ENCODE peak calls at places on chromosomes 16 and 17, in four cellular contexts. R, D, X and G are unnamed samples.

GRCh38 chr17:75647921-75648320 is 14.7 kb downstream of the SMIM5 start:
- DNase-seq in R (no peak), D (no peak), X (no peak), G (no peak)

GRCh38 chr17:81980752-81981239 is 3.4 kb downstream of the ASPSCR1 start:
- DNase-seq in R (peak), D (no peak), X (no peak), G (no peak)

GRCh38 chr16:10750793-10751192 is 7.2 kb downstream of the NUBP1 start:
- DNase-seq in R (no peak), D (no peak), X (no peak), G (no peak)

GRCh38 chr16:4689864-4690704 is 3.3 kb upstream of the NUDT16L1 start:
- DNase-seq in R (no peak), D (no peak), X (no peak), G (no peak)

GRCh38 chr17:77266213-77266612 is 125.4 kb downstream of the SEC14L1 start:
- DNase-seq in R (no peak), D (no peak), X (no peak), G (no peak)

GRCh38 chr17:53462393-53462811 is 360.3 kb upstream of the KIF2B start:
- DNase-seq in R (no peak), D (no peak), X (no peak), G (no peak)

GRCh38 chr17:32489320-32490100 is 2.7 kb downstream of the CDK5R1 start:
- DNase-seq in R (no peak), D (no peak), X (no peak), G (no peak)

GRCh38 chr17:79622776-79623175 is 11.9 kb upstream of the RBFOX3 start:
- DNase-seq in R (no peak), D (no peak), X (no peak), G (peak)

GRCh38 chr16:19180741-19181140 is 12.7 kb downstream of the SYT17 start:
- DNase-seq in R (no peak), D (no peak), X (no peak), G (no peak)

GRCh38 chr16:58501242-58502131 is 1.5 kb downstream of the NDRG4 start:
- DNase-seq in R (peak), D (no peak), X (peak), G (peak)

GRCh38 chr17:56499799-56500388 is 93.6 kb upstream of the NOG start:
- DNase-seq in R (peak), D (no peak), X (peak), G (no peak)

GRCh38 chr16:84985079-84986065 is 26.0 kb downstream of the ZDHHC7 start:
- DNase-seq in R (no peak), D (no peak), X (no peak), G (no peak)

GRCh38 chr17:79242393-79242792 is 167.8 kb downstream of the ENGASE start:
- DNase-seq in R (no peak), D (no peak), X (no peak), G (no peak)

GRCh38 chr17:66467766-66468165 is 165.4 kb downstream of the PRKCA start:
- DNase-seq in R (no peak), D (no peak), X (no peak), G (no peak)

DNA sequence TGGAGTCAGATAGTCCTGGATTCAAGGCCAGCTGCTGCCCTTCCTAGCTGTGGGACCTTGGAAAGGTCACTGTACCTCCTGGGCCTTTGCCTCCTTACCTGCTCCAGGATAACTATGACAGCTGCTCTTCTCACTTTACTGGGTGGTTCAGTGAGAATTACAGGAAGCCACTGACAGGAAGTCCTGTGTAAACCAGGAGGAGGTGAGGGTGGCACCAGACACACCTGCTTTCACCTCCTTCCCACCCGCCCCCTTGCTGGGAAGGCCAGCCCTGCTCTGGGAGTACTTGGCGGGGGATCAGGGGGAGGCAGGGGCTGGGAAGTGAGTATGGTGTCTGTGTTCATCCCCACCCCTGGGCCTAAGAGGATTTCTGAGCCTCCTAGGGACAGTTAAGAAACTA is 42.6 kb downstream of the CPNE2 start:
- DNase-seq in R (no peak), D (no peak), X (no peak), G (no peak)
- TF ChIP-seq ETV6 in R (no peak), D (no peak), X (no peak), G (no peak)

DNA sequence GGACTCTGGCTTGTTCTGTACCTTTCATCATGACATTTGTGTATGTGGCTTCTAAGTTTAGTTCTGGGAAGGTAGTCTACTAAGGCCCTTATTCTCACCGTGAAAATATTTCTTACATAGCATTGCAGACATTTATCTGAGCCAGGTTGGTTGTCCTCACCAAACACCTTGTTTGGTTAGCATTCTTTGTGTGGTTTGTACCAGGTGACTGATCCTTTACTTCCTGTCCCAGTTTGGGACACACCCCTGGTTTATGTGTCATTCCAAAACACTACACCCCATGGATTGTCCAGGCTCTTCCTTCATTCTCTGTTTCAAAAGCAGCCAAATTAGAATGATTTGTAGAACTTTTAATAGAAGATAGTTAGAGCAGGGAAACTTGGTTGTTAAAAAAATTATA is 23.2 kb upstream of the DUSP14 start:
- DNase-seq in R (no peak), D (no peak), X (no peak), G (no peak)
- TF ChIP-seq ETV6 in R (no peak), D (no peak), X (no peak), G (no peak)

DNA sequence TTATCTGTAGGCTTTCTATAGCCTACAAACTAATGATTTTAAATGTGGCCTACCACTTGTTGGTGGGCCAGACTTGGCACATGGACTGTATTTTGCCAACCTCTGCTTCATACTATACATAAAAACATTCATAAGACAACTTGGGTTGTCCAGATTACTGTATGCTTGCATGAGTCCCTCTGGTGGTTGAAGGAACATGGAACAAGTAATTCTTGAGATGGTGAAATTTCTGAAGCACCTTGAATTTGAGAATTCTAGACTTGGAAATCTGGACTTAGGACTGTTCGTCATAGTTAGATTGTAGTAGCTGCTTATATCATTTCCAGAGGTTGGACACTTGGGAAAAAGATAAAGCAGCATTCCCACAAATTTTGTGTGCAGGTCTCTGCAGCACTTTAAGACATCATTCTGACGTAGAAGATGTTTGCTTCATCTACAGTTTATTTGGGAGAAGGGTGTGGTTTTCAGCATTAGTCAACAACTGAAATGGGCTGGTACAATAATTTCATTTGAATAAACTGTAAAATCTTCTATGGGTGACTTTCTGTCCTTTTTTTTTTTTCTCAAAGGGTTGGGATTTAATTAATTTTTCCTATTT is 31.2 kb downstream of the NFATC3 start:
- DNase-seq in R (peak), D (no peak), X (no peak), G (no peak)
- TF ChIP-seq ETV6 in R (no peak), D (no peak), X (no peak), G (no peak)

GRCh38 chr17:8162997-8163977 is 539 bp upstream of the VAMP2 start:
- DNase-seq in R (peak), D (no peak), X (no peak), G (peak)

GRCh38 chr17:8164815-8165131 is 2.0 kb upstream of the VAMP2 start:
- DNase-seq in R (no peak), D (no peak), X (no peak), G (no peak)

GRCh38 chr17:8163978-8164814 is 1.4 kb upstream of the VAMP2 start:
- DNase-seq in R (peak), D (no peak), X (no peak), G (no peak)

GRCh38 chr17:8167526-8167925 is 4.8 kb upstream of the VAMP2 start:
- DNase-seq in R (no peak), D (no peak), X (no peak), G (no peak)

DNA sequence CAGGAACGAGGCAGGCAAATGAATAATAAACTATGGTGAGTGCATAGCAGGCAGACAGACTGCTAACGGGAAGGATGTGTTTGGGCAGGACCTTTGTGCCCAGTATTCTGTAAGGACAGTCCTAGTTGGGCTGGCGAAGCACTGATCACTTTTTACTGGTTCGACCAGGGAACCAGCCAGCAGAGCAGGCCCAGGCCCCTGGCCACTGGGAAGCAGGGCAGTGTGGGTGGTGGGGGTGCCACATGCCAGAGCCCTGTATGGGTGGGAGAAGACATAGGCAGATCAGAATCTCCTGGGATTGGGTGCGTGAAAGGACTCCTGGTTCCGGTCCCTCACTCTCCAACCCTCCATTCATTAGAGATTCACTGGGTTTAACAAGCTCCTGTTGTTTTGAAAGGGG is 4.0 kb upstream of the VAMP2 start:
- DNase-seq in R (no peak), D (no peak), X (no peak), G (no peak)
- TF ChIP-seq ETV6 in R (no peak), D (no peak), X (no peak), G (no peak)

GRCh38 chr17:2214887-2215615 is 88.5 kb downstream of the SMG6 start:
- DNase-seq in R (no peak), D (no peak), X (no peak), G (no peak)

GRCh38 chr17:2213291-2213960 is 90.2 kb downstream of the SMG6 start:
- DNase-seq in R (no peak), D (no peak), X (no peak), G (no peak)

GRCh38 chr17:2214047-2214717 is 89.4 kb downstream of the SMG6 start:
- DNase-seq in R (peak), D (no peak), X (no peak), G (no peak)

GRCh38 chr17:2218426-2218825 is 85.2 kb downstream of the SMG6 start:
- DNase-seq in R (no peak), D (no peak), X (no peak), G (no peak)

DNA sequence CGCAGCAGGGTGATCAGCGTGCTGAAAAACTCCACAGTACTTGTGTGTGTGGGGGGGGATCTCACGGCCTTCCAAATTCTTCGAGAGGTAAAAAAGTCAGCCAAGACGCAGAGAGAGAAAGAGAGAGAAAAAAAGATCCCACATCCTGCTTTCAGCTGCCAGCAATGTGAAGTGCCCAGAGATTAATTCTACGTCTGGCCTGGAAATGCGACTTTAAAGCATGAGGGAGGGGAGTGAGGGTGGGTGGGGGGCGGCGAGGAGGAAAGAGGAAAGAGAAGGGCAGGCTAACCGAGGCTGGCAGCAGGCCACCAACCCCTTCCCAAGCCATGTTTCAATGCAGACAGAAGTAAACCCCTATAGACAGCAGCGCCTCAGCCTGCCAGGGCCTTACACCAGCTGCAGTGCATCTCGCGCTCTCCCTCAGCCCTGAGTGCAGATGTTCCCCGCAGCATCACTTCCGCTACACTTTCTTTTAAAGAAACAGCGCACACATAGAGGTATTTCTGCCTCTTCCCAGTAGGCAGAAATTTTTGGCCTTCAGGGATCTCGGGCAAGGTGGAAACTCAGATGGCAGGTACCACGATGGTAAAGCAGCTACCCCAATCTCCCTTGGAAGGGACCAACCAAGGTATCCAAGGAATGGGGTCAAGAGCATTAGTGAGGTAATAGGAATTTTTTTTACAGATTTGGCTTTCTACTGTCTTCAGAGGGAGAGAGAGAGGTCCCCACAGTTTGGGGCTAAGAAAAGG is 87.8 kb downstream of the SMG6 start:
- DNase-seq in R (no peak), D (no peak), X (no peak), G (peak)
- TF ChIP-seq ETV6 in R (no peak), D (no peak), X (no peak), G (no peak)

GRCh38 chr17:54900457-54901229 is at the start of gene TOM1L1:
- DNase-seq in R (peak), D (no peak), X (peak), G (peak)
- TF ChIP-seq ETV6 in R (no peak), D (no peak), X (no peak), G (no peak)

GRCh38 chr16:29729116-29729521 is 16.7 kb downstream of the C16orf54 start:
- DNase-seq in R (peak), D (no peak), X (peak), G (no peak)
- TF ChIP-seq ETV6 in R (no peak), D (no peak), X (no peak), G (no peak)